ENCODE peak calls at places on chromosomes 6 and 20, in ten cellular contexts. E is A549, M is HepG2, Z is sigmoid colon, S is GM12878, X is transverse colon, O is stomach, N is K562, L is tibial nerve, Y is esophagus muscularis mucosa. F is an unnamed sample.

GRCh38 chr20:11377761-11378160 is 539.9 kb upstream of the BTBD3 start:
- DNase-seq in E (no peak), M (no peak), Z (no peak), S (no peak), X (no peak), O (no peak), N (no peak), L (no peak), Y (no peak), F (no peak)

GRCh38 chr6:44563397-44563796 is 175.9 kb downstream of the CDC5L start:
- DNase-seq in E (no peak), M (peak), Z (no peak), S (no peak), X (no peak), O (no peak), N (no peak), L (no peak), Y (no peak), F (peak)

GRCh38 chr6:2412731-2413130 is 167.3 kb upstream of the GMDS start:
- DNase-seq in E (no peak), M (no peak), Z (no peak), S (no peak), X (no peak), O (no peak), N (no peak), L (no peak), Y (no peak), F (no peak)

GRCh38 chr6:114945392-114945791 is 602.6 kb upstream of the HS3ST5 start:
- DNase-seq in E (no peak), M (no peak), Z (no peak), S (no peak), X (no peak), O (no peak), N (no peak), L (no peak), Y (no peak), F (no peak)

GRCh38 chr6:139156571-139156970 is 21.7 kb downstream of the HECA start:
- DNase-seq in E (no peak), M (no peak), Z (no peak), S (no peak), X (no peak), O (no peak), N (no peak), L (no peak), Y (no peak), F (no peak)

GRCh38 chr6:15252205-15252604 is 6.3 kb downstream of the JARID2 start:
- DNase-seq in E (no peak), M (no peak), Z (no peak), S (no peak), X (no peak), O (no peak), N (no peak), L (no peak), Y (no peak), F (no peak)

GRCh38 chr6:12344949-12345693 is 55.0 kb downstream of the EDN1 start:
- DNase-seq in E (no peak), M (no peak), Z (no peak), S (no peak), X (no peak), O (no peak), N (no peak), L (no peak), Y (no peak), F (no peak)

GRCh38 chr6:163793584-163793983 is 379.1 kb downstream of the QKI start:
- DNase-seq in E (peak), M (peak), Z (no peak), S (no peak), X (no peak), O (no peak), N (no peak), L (no peak), Y (no peak), F (no peak)

GRCh38 chr20:45174434-45175364 is at the start of gene PI3:
- DNase-seq in E (peak), M (peak), Z (no peak), S (no peak), X (peak), O (peak), N (no peak), L (no peak), Y (no peak), F (no peak)

GRCh38 chr6:2919401-2919800 is 16.3 kb upstream of the SERPINB9 start:
- DNase-seq in E (no peak), M (no peak), Z (no peak), S (no peak), X (no peak), O (no peak), N (no peak), L (no peak), Y (no peak), F (no peak)

GRCh38 chr6:149284904-149285303 is 32.6 kb upstream of the TAB2 start:
- DNase-seq in E (no peak), M (no peak), Z (no peak), S (no peak), X (no peak), O (no peak), N (no peak), L (no peak), Y (no peak), F (no peak)

GRCh38 chr6:9409126-9409525 is 973.8 kb upstream of the SLC35B3 start:
- DNase-seq in E (no peak), M (no peak), Z (no peak), S (no peak), X (no peak), O (no peak), N (no peak), L (no peak), Y (no peak), F (no peak)

GRCh38 chr20:53712212-53712977 is 118.8 kb upstream of the ZNF217 start:
- DNase-seq in E (no peak), M (peak), Z (no peak), S (no peak), X (no peak), O (no peak), N (no peak), L (no peak), Y (no peak), F (no peak)

GRCh38 chr6:1235825-1236224 is 76.1 kb upstream of the FOXQ1 start:
- DNase-seq in E (no peak), M (no peak), Z (no peak), S (no peak), X (no peak), O (no peak), N (no peak), L (no peak), Y (peak), F (no peak)

GRCh38 chr6:14196029-14196428 is 78.5 kb downstream of the CD83 start:
- DNase-seq in E (no peak), M (no peak), Z (no peak), S (no peak), X (no peak), O (no peak), N (no peak), L (no peak), Y (no peak), F (no peak)

GRCh38 chr20:61771805-61772350 is 293.8 kb downstream of the TAF4 start:
- DNase-seq in E (no peak), M (peak), Z (peak), S (no peak), X (no peak), O (no peak), N (no peak), L (no peak), Y (no peak), F (no peak)

GRCh38 chr20:41174782-41175181 is 37.4 kb downstream of the PLCG1 start:
- DNase-seq in E (no peak), M (no peak), Z (no peak), S (no peak), X (peak), O (peak), N (no peak), L (no peak), Y (peak), F (no peak)

GRCh38 chr6:75830959-75831885 is 82.2 kb downstream of the MYO6 start:
- DNase-seq in E (no peak), M (no peak), Z (no peak), S (peak), X (no peak), O (no peak), N (no peak), L (no peak), Y (no peak), F (no peak)

GRCh38 chr20:23497458-23498026 is 6.6 kb downstream of the CST8 start:
- DNase-seq in E (no peak), M (no peak), Z (no peak), S (peak), X (no peak), O (no peak), N (no peak), L (no peak), Y (no peak), F (no peak)

GRCh38 chr6:166402582-166403277 is 20.0 kb upstream of the MPC1 start:
- DNase-seq in E (no peak), M (no peak), Z (no peak), S (no peak), X (no peak), O (no peak), N (no peak), L (no peak), Y (no peak), F (no peak)

DNA sequence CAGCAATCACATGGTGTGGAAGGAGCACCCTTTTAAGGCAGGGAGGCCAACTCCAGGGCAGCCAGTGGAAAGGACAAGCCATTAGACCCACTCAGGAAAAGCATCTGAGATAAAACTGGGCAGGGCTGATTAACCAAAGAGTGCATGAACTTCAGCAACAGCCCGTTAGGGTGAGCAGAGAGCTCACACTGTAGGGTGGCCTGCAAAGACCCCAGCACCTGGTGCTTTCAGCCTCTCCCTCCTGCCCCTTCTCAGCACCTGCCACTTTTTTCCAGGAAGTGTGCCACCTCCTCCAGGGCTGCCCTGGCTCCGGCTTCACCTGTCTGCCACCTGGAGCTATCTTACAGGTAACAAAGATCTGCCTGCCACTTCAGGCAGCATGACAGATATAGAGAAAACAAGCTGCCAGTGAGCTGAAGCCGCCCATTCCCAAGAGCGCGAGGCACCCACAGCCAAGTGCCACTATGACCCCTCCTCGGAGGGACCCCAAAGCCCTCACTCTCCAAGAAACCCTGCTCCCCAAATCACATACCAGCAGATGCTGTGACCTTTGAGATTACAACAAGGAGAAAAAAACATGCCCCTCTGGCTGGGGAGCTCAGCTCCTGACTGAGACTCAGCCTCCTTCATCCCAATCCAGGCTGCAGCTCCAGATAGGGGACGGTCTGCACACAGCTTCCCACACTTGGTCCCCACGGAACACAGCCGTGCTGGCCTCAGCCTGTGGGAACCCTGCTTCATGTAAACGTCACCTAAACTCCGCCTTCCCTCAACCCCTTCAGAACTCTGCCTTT is 71.2 kb downstream of the ABHD12 start:
- DNase-seq in E (no peak), M (no peak), Z (peak), S (no peak), X (no peak), O (peak), N (no peak), L (no peak), Y (no peak), F (peak)
- TF ChIP-seq EP300 in E (no peak), M (no peak), Z (no peak), S (no peak), X (no peak), O (no peak), N (no peak), L (no peak), Y (no peak), F (no peak)

DNA sequence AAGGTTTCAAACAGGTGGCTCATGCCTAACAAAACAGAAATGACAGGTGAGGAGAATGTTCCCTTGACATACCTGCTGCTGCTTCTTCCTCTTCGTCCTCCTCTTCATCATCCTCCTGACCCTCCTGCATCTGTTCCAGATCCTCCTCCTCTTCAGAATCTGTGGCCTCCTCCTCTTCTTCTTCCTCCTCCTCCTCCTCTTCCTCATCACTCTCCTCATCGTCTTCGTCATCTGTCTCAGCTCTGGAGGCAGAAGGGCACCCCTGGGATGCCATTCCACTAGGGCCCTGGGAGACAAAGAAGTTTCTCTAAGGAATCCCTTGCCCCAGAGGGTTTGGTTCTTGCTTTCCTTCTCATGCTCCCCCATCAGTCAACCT is 2.4 kb upstream of the ZBTB22 start:
- DNase-seq in E (no peak), M (no peak), Z (no peak), S (no peak), X (no peak), O (no peak), N (no peak), L (no peak), Y (no peak), F (no peak)
- H3K27ac ChIP-seq in E (no peak), M (no peak), Z (peak), S (no peak), X (peak), O (peak), N (peak), L (peak), Y (peak), F (no peak)

DNA sequence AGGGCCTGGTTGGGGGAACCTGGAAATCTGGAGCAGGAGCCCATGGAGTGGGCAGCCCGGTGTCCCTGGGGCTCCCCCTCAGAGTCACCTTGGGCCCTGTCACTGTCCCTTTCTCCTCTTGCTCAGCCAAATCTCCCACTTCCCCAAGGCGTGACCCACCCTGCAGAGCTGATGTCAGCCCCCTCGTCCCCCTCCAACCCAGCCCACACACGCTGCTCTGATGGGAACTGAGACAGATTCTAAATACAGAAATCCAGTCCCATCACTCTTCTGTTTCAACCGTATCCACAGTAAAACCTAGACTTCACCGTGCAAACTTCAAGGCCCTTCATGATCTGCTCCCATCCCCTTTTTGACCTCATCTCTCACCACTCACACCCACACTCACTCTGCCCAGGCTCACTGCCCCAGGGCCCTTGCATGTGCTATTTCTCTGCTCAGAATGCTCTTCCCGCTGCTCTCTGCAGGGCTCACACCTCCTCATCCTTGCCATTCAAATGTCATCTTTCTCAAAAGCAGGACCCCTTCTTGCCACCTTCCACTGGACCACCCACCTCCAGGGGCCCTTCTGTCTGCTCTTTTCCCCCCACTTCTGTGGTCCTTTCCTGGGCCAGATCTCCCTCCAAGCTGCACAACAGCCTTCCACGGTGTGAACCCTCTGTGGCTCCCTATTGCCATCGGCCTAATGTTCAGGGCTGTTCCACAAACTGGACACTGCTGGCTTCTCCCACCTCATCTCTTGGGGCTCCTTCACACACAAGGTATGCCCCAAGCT is 16.6 kb downstream of the TGM2 start:
- DNase-seq in E (no peak), M (no peak), Z (no peak), S (no peak), X (no peak), O (no peak), N (no peak), L (no peak), Y (no peak), F (no peak)
- TF ChIP-seq POLR2A in E (no peak), M (no peak), Z (no peak), S (no peak), X (no peak), O (no peak), N (no peak), L (no peak), Y (no peak), F (no peak)

DNA sequence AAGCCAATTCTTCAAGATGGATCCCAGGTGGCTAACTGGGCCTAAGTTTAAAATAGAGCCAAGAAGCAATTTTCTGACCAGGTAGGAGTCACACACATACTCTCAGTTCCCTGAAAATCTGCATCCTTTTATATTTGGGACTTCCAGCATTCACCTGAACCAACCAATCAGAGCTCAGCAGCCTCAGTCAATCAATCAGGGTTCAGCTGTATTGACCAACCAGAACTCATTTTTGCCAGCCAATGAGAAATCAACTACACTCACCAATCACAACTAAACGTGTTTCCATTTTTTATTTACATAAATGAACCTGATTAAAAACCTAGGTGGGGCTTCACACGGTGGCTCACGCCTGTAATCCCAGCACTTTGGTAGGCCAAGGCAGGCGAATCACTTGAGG is 37.5 kb downstream of the SLC17A4 start:
- DNase-seq in E (no peak), M (no peak), Z (no peak), S (no peak), X (no peak), O (no peak), N (peak), L (no peak), Y (no peak), F (no peak)
- TF ChIP-seq EP300 in E (no peak), M (no peak), Z (no peak), S (no peak), X (no peak), O (no peak), N (no peak), L (no peak), Y (no peak), F (no peak)

GRCh38 chr6:57193177-57193576 is 21.1 kb downstream of the BAG2 start:
- DNase-seq in E (no peak), M (no peak), Z (no peak), S (no peak), X (no peak), O (no peak), N (no peak), L (no peak), Y (no peak), F (no peak)
- H3K27ac ChIP-seq in E (no peak), M (no peak), Z (peak), S (no peak), X (peak), O (peak), N (no peak), L (no peak), Y (peak), F (no peak)

DNA sequence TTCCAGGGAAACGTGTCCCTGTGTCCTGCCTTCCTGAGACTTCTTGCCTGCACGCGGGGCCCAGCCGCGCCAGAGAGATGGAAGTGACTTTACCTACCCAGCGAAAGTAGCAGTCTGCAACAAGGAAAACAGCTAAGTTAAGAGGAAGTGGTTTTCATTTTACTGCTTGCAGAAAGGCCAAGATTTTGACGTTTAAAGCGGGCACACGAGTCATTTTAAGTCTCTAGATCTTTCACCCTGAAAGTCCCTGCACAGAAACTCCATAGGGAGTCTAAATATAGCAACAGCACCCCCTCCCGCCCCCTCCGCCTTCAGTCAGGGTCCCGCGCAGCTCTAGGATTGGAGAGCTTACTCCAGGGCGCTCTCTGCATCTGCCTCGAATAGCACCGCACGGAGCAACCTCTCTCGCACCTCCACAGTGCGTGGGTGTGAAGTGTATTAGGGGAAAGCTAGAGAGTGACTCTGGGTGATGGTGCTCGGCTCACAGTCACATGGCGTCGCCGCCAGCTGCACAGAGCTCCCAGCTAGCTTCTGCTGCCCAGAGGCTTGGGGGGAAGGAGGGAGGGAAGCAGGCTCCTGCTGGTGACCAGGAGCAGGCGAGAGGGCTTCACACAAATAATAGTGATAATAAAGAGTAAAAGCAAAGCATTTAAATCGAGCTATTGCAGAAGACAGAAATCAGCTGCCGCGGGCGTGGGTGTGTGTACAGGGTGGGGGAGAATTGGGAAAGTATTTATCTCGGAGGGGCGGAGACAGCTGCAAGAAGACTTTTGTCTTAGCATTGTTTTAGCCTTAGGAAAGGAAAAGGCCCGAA is 1.8 kb upstream of the KCNQ5 start:
- DNase-seq in E (no peak), M (no peak), Z (no peak), S (peak), X (peak), O (peak), N (peak), L (no peak), Y (no peak), F (peak)
- TF ChIP-seq POLR2A in E (no peak), M (no peak), Z (no peak), S (peak), X (no peak), O (no peak), N (no peak), L (no peak), Y (no peak), F (no peak)

GRCh38 chr6:133040025-133040838 is 200.9 kb upstream of the EYA4 start:
- DNase-seq in E (peak), M (peak), Z (no peak), S (no peak), X (no peak), O (no peak), N (no peak), L (no peak), Y (no peak), F (no peak)
- TF ChIP-seq EP300 in E (no peak), M (no peak), Z (no peak), S (no peak), X (no peak), O (no peak), N (no peak), L (no peak), Y (no peak), F (no peak)

DNA sequence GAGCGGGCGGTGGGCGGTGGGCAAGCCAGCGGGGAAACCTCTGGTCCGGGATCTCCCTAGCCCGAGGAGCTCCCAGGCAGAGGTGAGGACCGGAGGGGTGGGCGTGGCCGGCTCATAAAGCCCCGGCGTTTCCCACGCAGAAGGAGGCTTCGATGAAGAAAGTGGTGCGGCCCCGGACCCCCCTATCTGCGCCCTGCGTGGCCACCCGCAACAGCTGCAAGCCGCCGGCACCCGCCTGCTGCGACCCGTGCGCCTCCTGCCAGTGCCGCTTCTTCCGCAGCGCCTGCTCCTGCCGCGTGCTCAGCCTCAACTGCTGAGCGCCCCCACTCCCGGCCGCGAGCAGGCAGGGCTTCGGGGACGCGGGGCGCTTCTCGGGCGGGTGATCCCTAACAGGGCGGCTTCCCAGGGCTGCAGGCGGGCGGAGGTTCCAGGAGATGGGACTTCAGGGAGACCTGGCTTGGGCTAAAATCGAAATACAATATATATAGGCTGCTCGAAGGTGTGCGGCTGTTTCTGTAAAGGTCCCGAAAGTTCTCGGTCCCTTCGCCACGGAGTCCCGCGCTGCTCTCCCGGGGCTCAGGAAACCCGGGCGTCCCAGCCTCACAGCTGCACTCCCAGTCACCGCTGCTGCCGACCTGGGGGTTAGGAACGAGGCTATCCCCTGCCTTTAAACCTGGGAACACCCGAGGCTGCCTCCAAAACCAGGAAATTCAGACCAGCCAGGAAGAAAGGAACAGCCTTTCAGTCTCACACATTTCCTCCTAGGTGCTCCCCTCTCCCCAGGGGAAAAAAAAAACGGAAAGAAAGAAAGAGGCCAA is 27.8 kb downstream of the ASIP start:
- DNase-seq in E (no peak), M (no peak), Z (no peak), S (no peak), X (peak), O (peak), N (no peak), L (no peak), Y (no peak), F (peak)
- H3K27ac ChIP-seq in E (no peak), M (no peak), Z (no peak), S (no peak), X (peak), O (peak), N (no peak), L (no peak), Y (no peak), F (peak)